ENCODE peak calls at places on chromosome 4, in nine cellular contexts. G is NCI-H2227 treated with DMSO at 0.1 percent for 48 hours, O is hypothalamus, X is lower lobe of right lung, D is germinal center, S is AG08396, F is WERI-Rb-1, U is cardiac muscle cell, Z is ascending aorta. B is an unnamed sample.

GRCh38 chr4:18021720-18022571 is at the start of gene LCORL:
- DNase-seq in U (peak), F (peak), Z (peak), G (peak), D (peak), S (peak), X (peak), O (peak), B (peak)

GRCh38 chr4:26028793-26029511 is 114.9 kb downstream of the SMIM20 start:
- DNase-seq in F (peak), S (peak), G (peak), D (peak), Z (peak), X (peak), U (peak), O (peak), B (no peak)

GRCh38 chr4:7435411-7436095 is 823 bp upstream of the PSAPL1 start:
- DNase-seq in G (no peak), U (peak), X (no peak), Z (no peak), F (no peak), D (no peak), O (no peak), S (no peak), B (no peak)

GRCh38 chr4:2064276-2064991 is 5.3 kb downstream of the NAT8L start:
- DNase-seq in Z (no peak), D (no peak), G (no peak), S (no peak), F (no peak), U (no peak), X (peak), O (no peak), B (no peak)

GRCh38 chr4:16294455-16294854 is 68.2 kb upstream of the TAPT1 start:
- DNase-seq in U (no peak), F (no peak), G (no peak), Z (no peak), D (no peak), S (no peak), O (no peak), X (no peak), B (no peak)

GRCh38 chr4:13705521-13706035 is 78.1 kb upstream of the BOD1L1 start:
- DNase-seq in Z (no peak), F (peak), O (no peak), U (no peak), G (no peak), S (no peak), X (peak), D (no peak), B (no peak)

GRCh38 chr4:173332963-173333657 is 1.0 kb downstream of the HMGB2 start:
- DNase-seq in G (no peak), U (peak), X (no peak), Z (no peak), F (no peak), S (no peak), D (peak), O (no peak), B (no peak)

GRCh38 chr4:19329631-19330030 is 922.1 kb upstream of the SLIT2 start:
- DNase-seq in U (peak), D (no peak), X (no peak), F (no peak), S (no peak), G (no peak), O (no peak), Z (no peak), B (no peak)

GRCh38 chr4:151888367-151888866 is 127.6 kb upstream of the GATB start:
- DNase-seq in O (no peak), X (no peak), D (no peak), U (no peak), G (no peak), Z (no peak), F (no peak), S (no peak), B (no peak)

GRCh38 chr4:40322853-40323252 is 12.3 kb upstream of the CHRNA9 start:
- DNase-seq in O (no peak), D (no peak), X (no peak), S (no peak), U (no peak), G (no peak), Z (no peak), F (no peak), B (no peak)

GRCh38 chr4:126779446-126780166 is 853.2 kb upstream of the INTU start:
- DNase-seq in O (no peak), S (no peak), U (no peak), Z (no peak), X (no peak), F (no peak), G (peak), D (no peak), B (no peak)

GRCh38 chr4:48141048-48141447 is 7.0 kb upstream of the TXK start:
- DNase-seq in Z (no peak), G (peak), S (peak), D (peak), O (no peak), F (no peak), U (peak), X (no peak), B (no peak)

GRCh38 chr4:130636486-130636885 is 1540.5 kb downstream of the C4orf33 start:
- DNase-seq in G (no peak), X (no peak), U (no peak), Z (no peak), D (no peak), O (no peak), F (no peak), S (no peak), B (no peak)

GRCh38 chr4:181784881-181785280 is 458.3 kb upstream of the TENM3 start:
- DNase-seq in D (no peak), Z (no peak), U (no peak), G (no peak), S (no peak), O (no peak), X (no peak), F (no peak), B (no peak)

GRCh38 chr4:123043013-123043412 is 120.6 kb upstream of the NUDT6 start:
- DNase-seq in Z (no peak), G (no peak), X (no peak), U (no peak), D (no peak), F (no peak), O (no peak), S (no peak), B (no peak)

GRCh38 chr4:2662598-2662997 is 93.5 kb downstream of the TNIP2 start:
- DNase-seq in S (peak), O (no peak), X (no peak), Z (no peak), G (no peak), F (no peak), U (peak), D (no peak), B (no peak)

GRCh38 chr4:166091914-166092510 is 219.0 kb downstream of the TLL1 start:
- DNase-seq in S (peak), F (no peak), X (no peak), D (peak), U (peak), O (peak), G (no peak), Z (no peak), B (no peak)

GRCh38 chr4:173301518-173302201 is 32.5 kb downstream of the HMGB2 start:
- DNase-seq in Z (no peak), U (peak), O (no peak), S (peak), G (no peak), D (peak), X (no peak), F (no peak), B (no peak)

GRCh38 chr4:185244763-185245162 is 35.4 kb downstream of the SNX25 start:
- DNase-seq in O (no peak), Z (no peak), D (no peak), F (no peak), G (no peak), U (no peak), X (no peak), S (no peak), B (no peak)

GRCh38 chr4:44522761-44523445 is 74.3 kb upstream of the KCTD8 start:
- DNase-seq in D (no peak), S (no peak), Z (no peak), F (no peak), X (no peak), U (no peak), O (no peak), G (no peak), B (peak)

GRCh38 chr4:7007944-7008343 is 35.2 kb upstream of the TADA2B start:
- DNase-seq in X (no peak), O (no peak), U (no peak), S (no peak), D (no peak), G (no peak), F (no peak), Z (no peak), B (no peak)

GRCh38 chr4:87912164-87913004 is 63.1 kb upstream of the SPP1 start:
- DNase-seq in O (no peak), U (peak), G (no peak), D (no peak), F (no peak), S (no peak), X (no peak), Z (no peak), B (no peak)

GRCh38 chr4:8185280-8185679 is 13.8 kb upstream of the SH3TC1 start:
- DNase-seq in D (no peak), F (no peak), G (no peak), O (no peak), U (peak), X (no peak), Z (no peak), S (peak), B (no peak)

GRCh38 chr4:171644430-171645057 is 168.7 kb upstream of the GALNTL6 start:
- DNase-seq in S (no peak), U (no peak), F (no peak), Z (no peak), G (no peak), X (no peak), O (no peak), D (peak), B (no peak)

GRCh38 chr4:105495667-105496066 is 21.8 kb upstream of the PPA2 start:
- DNase-seq in S (no peak), U (no peak), X (no peak), O (no peak), D (no peak), Z (no peak), G (no peak), F (no peak), B (no peak)

GRCh38 chr4:11505225-11505971 is 76.7 kb upstream of the HS3ST1 start:
- DNase-seq in S (no peak), O (no peak), F (no peak), X (no peak), G (peak), Z (no peak), U (peak), D (no peak), B (peak)

GRCh38 chr4:24248674-24249644 is 335.4 kb downstream of the DHX15 start:
- DNase-seq in Z (peak), X (no peak), F (no peak), O (no peak), U (peak), G (no peak), D (no peak), S (no peak), B (no peak)

GRCh38 chr4:10203851-10204250 is 87.3 kb upstream of the WDR1 start:
- DNase-seq in X (no peak), D (peak), U (no peak), G (no peak), S (peak), Z (no peak), O (no peak), F (no peak), B (no peak)

GRCh38 chr4:134935320-134935719 is 733.7 kb upstream of the PABPC4L start:
- DNase-seq in G (no peak), Z (no peak), D (no peak), S (peak), O (no peak), U (peak), F (peak), X (no peak), B (no peak)

GRCh38 chr4:181860157-181860556 is 383.0 kb upstream of the TENM3 start:
- DNase-seq in S (no peak), F (no peak), G (no peak), X (no peak), O (no peak), U (peak), Z (no peak), D (no peak), B (no peak)

GRCh38 chr4:75698162-75698962 is 25.2 kb upstream of the G3BP2 start:
- DNase-seq in G (no peak), S (no peak), U (no peak), F (no peak), O (no peak), X (no peak), Z (peak), D (peak), B (no peak)

GRCh38 chr4:26397086-26397485 is 76.3 kb downstream of the RBPJ start:
- DNase-seq in G (no peak), X (no peak), F (no peak), D (no peak), Z (no peak), O (no peak), S (no peak), U (no peak), B (no peak)

GRCh38 chr4:73603307-73603710 is 16.9 kb downstream of the RASSF6 start:
- DNase-seq in X (no peak), S (no peak), U (peak), Z (no peak), G (no peak), F (no peak), O (no peak), D (peak), B (no peak)

GRCh38 chr4:81405900-81406401 is 65.8 kb downstream of the RASGEF1B start:
- DNase-seq in O (peak), G (peak), F (peak), U (peak), D (peak), Z (no peak), X (no peak), S (peak), B (no peak)

GRCh38 chr4:17597517-17597916 is 16.9 kb upstream of the MED28 start:
- DNase-seq in O (no peak), G (no peak), D (no peak), U (peak), X (no peak), Z (no peak), F (peak), S (no peak), B (no peak)

GRCh38 chr4:128649161-128649560 is 160.3 kb upstream of the JADE1 start:
- DNase-seq in O (no peak), D (no peak), S (no peak), F (no peak), X (no peak), G (no peak), Z (no peak), U (no peak), B (no peak)

GRCh38 chr4:185709802-185710486 is 102.0 kb downstream of the SORBS2 start:
- DNase-seq in D (no peak), G (no peak), X (no peak), Z (no peak), U (peak), F (no peak), S (no peak), O (no peak), B (no peak)

GRCh38 chr4:16120720-16121119 is 36.9 kb upstream of the PROM1 start:
- DNase-seq in O (no peak), Z (no peak), S (no peak), U (no peak), G (no peak), D (no peak), X (no peak), F (peak), B (no peak)

GRCh38 chr4:73206236-73206635 is 52.4 kb downstream of the ANKRD17 start:
- DNase-seq in U (no peak), F (no peak), X (no peak), O (no peak), S (no peak), D (no peak), G (no peak), Z (no peak), B (no peak)